ENCODE peak calls at places on chromosomes 11 and 22, in four cellular contexts. D is testis, A is SK-N-SH, L is heart right ventricle. Y is an unnamed sample.

GRCh38 chr11:92455221-92455790 is 230.7 kb downstream of the FAT3 start:
- DNase-seq in D (no peak), A (no peak), L (no peak), Y (peak)

GRCh38 chr11:61969838-61970452 is 2.5 kb upstream of the FTH1 start:
- DNase-seq in D (no peak), A (no peak), L (no peak), Y (no peak)

GRCh38 chr22:45341503-45341902 is 31.8 kb downstream of the FAM118A start:
- DNase-seq in D (peak), A (no peak), L (peak), Y (no peak)

GRCh38 chr11:9176550-9176949 is 85.2 kb upstream of the SCUBE2 start:
- DNase-seq in D (no peak), A (no peak), L (no peak), Y (no peak)

GRCh38 chr11:72833083-72833733 is 19.0 kb downstream of the ATG16L2 start:
- DNase-seq in D (no peak), A (no peak), L (no peak), Y (no peak)

GRCh38 chr22:43433904-43434600 is 22.2 kb downstream of the MPPED1 start:
- DNase-seq in D (no peak), A (no peak), L (no peak), Y (no peak)

GRCh38 chr11:57903441-57904123 is 120.1 kb upstream of the OR9Q1 start:
- DNase-seq in D (no peak), A (no peak), L (no peak), Y (peak)

GRCh38 chr11:72771507-72771906 is 19.3 kb upstream of the ARAP1 start:
- DNase-seq in D (no peak), A (peak), L (no peak), Y (peak)

GRCh38 chr22:28203286-28203685 is 284.2 kb upstream of the PITPNB start:
- DNase-seq in D (no peak), A (no peak), L (no peak), Y (no peak)

GRCh38 chr11:31711137-31711536 is 100.0 kb downstream of the PAX6 start:
- DNase-seq in D (no peak), A (no peak), L (no peak), Y (no peak)

GRCh38 chr11:72758690-72759389 is 6.6 kb upstream of the ARAP1 start:
- DNase-seq in D (peak), A (peak), L (peak), Y (peak)

GRCh38 chr22:35156945-35157344 is 91.0 kb downstream of the ISX start:
- DNase-seq in D (no peak), A (no peak), L (no peak), Y (no peak)

GRCh38 chr22:20526628-20527355 is 19.4 kb downstream of the MED15 start:
- DNase-seq in D (no peak), A (no peak), L (no peak), Y (no peak)

GRCh38 chr11:125505518-125505917 is 9.5 kb upstream of the FEZ1 start:
- DNase-seq in D (no peak), A (no peak), L (no peak), Y (no peak)

GRCh38 chr22:38467904-38468760 is at the start of gene KDELR3:
- DNase-seq in D (peak), A (peak), L (peak), Y (peak)

DNA sequence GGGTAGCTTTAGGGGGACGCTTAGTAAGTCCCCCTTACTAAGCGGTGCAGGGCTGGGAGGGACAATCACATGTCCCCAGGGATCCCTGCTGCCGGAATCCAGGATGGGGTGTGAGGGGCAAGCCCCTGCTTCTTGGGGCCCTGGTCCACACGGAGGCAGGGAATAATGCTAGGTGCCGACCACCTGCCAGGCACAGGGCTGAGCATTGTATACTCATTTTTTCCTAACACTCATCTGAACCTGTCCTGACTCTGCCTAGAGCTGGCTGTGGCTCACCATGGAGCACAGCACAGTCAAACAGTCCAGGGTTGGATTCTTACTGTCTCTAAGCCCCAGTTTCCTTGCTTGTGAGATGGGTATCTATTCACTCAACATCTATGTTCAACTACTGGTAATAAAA is 1.4 kb upstream of the LTBP3 start:
- DNase-seq in D (no peak), A (no peak), L (no peak), Y (no peak)
- H3K4me3 ChIP-seq in D (no peak), A (no peak), L (no peak), Y (no peak)

DNA sequence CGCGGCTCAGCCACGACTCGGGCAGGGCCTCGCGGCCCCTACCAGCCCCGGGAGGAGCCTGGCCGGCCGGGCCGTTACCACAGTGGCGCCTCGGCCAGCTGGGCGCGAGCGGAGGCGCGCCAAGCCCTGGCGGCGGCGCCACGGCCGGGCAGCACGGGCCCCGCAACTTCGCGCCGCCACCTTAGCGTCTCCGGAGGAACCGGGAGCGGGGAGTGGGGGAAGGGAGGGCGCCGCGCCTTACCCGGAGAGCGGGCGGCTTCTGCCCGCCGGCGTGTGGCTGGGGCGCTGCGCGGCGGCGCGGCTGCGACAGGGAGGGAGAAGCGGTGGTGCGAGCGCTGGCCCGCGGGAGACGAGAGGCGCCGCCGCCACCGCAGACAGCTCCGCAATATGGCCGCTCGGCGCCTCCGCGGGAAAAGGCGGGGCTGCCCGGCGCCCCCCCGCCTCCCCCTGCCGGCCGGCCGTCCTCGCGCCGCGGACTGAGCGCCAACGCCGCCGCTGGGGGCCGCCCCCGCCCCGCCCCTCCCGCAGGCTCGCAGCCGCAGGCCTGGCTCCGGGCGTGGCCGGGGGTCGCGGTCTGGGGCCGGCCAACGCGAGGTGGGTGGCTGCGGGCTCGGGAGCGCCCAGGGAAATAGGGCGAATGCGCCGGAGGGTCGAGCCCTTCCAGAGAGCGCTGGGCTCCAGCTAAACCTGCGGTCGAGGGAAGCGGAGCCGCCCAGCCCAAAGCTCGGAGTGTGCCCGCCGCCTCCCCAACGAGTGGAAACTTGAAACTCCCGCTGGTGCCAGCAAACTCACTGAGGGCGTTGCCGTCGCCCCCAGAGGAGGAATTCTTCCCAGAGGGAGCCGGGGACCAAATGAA is at the start of gene RDX:
- DNase-seq in D (peak), A (peak), L (peak), Y (peak)
- TF ChIP-seq CTCF in D (no peak), A (no peak), L (no peak), Y (no peak)

DNA sequence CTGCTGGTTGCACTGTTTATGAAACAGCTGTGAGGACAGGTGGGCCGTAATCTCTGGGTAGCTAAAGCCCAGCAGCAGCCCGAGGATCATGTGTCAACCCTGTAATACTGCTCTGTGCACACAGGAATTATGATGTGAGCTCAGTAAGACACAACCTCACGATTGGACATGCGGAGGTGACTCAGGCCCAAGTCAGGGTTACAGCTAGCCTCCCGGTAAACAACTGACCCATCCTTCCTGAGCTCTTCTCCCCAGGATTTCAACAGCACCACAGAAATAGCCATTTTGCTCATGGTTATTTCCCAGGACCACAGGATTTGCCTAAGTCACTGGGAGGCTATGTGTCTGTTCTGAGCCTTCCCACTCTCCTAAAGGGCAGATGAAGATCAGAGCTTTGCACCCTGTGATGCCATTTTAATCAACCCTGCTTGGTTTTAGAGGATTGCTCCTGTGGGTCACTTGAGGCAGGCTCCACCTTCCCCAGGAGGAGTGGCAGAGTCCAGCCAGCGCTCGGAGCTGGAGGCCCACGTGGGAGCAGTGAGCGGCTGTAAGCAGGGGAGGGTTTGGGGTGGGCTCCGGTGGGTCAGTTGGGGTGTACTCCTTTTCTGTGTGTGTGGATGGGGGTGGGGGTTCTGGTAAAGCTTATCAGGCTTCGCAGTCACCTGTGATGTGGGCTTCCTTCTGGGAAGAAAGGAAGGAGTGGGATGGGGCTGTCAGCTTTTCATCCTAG is at the start of gene AMPD3:
- DNase-seq in D (peak), A (peak), L (no peak), Y (no peak)
- H3K4me3 ChIP-seq in D (no peak), A (peak), L (peak), Y (peak)

GRCh38 chr22:24437820-24438328 is 10.5 kb downstream of the ADORA2A start:
- DNase-seq in D (no peak), A (peak), L (no peak), Y (peak)
- TF ChIP-seq CTCF in D (no peak), A (peak), L (no peak), Y (peak)

GRCh38 chr11:47589504-47590025 is 3.1 kb downstream of the FAM180B start:
- DNase-seq in D (peak), A (no peak), L (no peak), Y (no peak)
- H3K4me3 ChIP-seq in D (peak), A (no peak), L (peak), Y (no peak)

DNA sequence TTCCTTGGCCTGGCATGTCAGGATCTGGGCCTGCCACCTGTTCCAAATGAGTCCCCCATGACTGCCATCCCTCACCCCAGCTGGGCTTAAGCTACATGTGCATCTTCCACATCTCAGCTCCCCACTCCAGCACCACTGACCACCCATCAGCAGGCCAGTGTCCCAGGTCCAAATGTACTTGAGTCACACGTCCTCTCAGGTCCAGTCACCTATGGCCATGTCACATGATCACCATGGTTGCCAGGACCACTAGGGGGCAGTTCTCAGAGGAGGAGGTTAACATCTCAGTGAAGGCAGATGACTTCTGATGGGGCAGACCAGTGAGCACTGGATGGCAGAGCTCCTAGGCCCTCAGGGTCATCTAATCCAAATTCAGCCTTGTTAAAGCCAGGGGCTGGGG is 41.9 kb upstream of the WNT11 start:
- DNase-seq in D (no peak), A (no peak), L (no peak), Y (no peak)
- TF ChIP-seq CTCF in D (no peak), A (peak), L (peak), Y (peak)

DNA sequence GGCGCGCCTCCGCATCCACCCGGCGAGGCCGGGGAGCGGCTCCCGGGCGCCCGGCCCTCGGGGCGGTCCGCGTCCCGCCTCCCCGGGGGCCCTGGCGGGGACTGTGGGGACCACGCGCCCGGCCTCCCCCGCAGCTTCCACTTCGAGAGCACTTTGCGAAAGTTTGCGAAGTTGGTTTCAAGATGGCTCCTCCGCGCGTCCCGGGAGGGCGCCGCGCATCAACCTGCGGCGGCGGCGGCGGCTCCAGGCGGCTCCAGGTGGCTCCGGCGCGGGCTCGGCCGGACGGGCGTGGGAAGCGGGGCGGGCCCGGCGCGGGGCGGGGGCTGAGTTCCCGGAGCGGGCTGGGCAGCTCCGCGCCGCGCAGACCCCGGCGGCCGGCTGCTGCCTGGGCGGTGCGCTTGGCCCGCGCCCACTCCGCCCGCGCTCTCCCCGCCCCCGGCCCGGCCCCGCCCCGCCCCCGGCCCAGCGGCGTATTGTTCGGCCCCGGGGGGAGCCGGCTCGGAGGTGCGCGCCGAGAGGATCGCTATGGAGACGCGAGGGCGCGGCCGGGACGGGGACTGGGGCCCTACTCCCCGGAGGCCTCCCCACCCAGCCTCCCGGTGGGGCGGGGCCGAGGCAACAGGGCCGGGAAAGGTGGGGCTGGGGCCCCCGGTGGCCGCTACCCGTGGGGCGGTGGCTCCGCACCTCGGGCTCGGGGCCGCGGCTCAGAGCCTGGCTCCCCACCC is at the start of gene CELSR1:
- DNase-seq in D (no peak), A (peak), L (no peak), Y (no peak)
- H3K4me3 ChIP-seq in D (peak), A (peak), L (peak), Y (peak)

GRCh38 chr22:41840216-41840615 is 7.3 kb downstream of the SREBF2 start:
- DNase-seq in D (no peak), A (no peak), L (no peak), Y (no peak)

GRCh38 chr22:41836551-41836950 is 3.6 kb downstream of the SREBF2 start:
- DNase-seq in D (no peak), A (no peak), L (no peak), Y (no peak)

GRCh38 chr22:41842996-41843970 is 10.4 kb downstream of the SREBF2 start:
- DNase-seq in D (no peak), A (no peak), L (no peak), Y (no peak)

GRCh38 chr22:41841085-41841712 is 8.3 kb downstream of the SREBF2 start:
- DNase-seq in D (peak), A (no peak), L (no peak), Y (no peak)

GRCh38 chr22:41838842-41839618 is 6.1 kb downstream of the SREBF2 start:
- DNase-seq in D (no peak), A (no peak), L (no peak), Y (no peak)
- TF ChIP-seq CTCF in D (no peak), A (no peak), L (no peak), Y (no peak)